ENCODE peak calls at places on chromosomes 3 and 15, in ten cellular contexts. P, V, X, N, R, E, G, B, I and H are unnamed samples.

GRCh38 chr15:89998141-89998661 is 2.9 kb upstream of the ZNF710 start:
- DNase-seq in X (no peak), B (peak), P (peak), E (no peak), N (peak), I (no peak), V (no peak), G (no peak), R (peak), H (peak)

GRCh38 chr15:74873756-74874424 is 725 bp upstream of the SCAMP2 start:
- DNase-seq in P (no peak), V (peak), N (no peak), E (no peak), I (no peak), B (peak), X (peak), R (peak), G (peak), H (no peak)

GRCh38 chr3:101567528-101568317 is 6.1 kb downstream of the TRMT10C start:
- DNase-seq in R (no peak), I (no peak), B (no peak), P (no peak), X (no peak), G (peak), V (peak), E (no peak), N (peak), H (peak)

GRCh38 chr3:2765002-2765579 is 345.1 kb downstream of the IL5RA start:
- DNase-seq in B (peak), I (no peak), V (no peak), X (peak), E (peak), P (no peak), N (no peak), R (peak), G (peak), H (no peak)

GRCh38 chr15:59746777-59747176 is 57.7 kb upstream of the BNIP2 start:
- DNase-seq in P (no peak), B (no peak), N (no peak), V (no peak), G (no peak), X (no peak), R (no peak), E (no peak), I (no peak), H (no peak)

GRCh38 chr15:93658026-93658790 is 569.2 kb upstream of the RGMA start:
- DNase-seq in N (no peak), E (no peak), G (no peak), B (no peak), V (no peak), P (no peak), R (no peak), I (no peak), X (no peak), H (no peak)

GRCh38 chr3:12796171-12797123 is at the start of gene CAND2:
- DNase-seq in G (no peak), X (peak), E (peak), B (peak), R (peak), V (peak), N (no peak), P (no peak), I (peak), H (peak)

GRCh38 chr3:127174715-127175140 is 18.2 kb upstream of the PRR23E start:
- DNase-seq in P (no peak), R (no peak), N (no peak), E (peak), V (no peak), G (no peak), B (no peak), X (no peak), I (no peak), H (no peak)

GRCh38 chr15:57183041-57183440 is 193.3 kb upstream of the CGNL1 start:
- DNase-seq in B (no peak), E (no peak), G (no peak), X (no peak), N (no peak), I (no peak), V (no peak), R (no peak), P (no peak), H (peak)

GRCh38 chr3:29267231-29267630 is 13.6 kb upstream of the RBMS3 start:
- DNase-seq in I (no peak), E (no peak), N (no peak), G (no peak), R (no peak), X (no peak), B (no peak), P (no peak), V (no peak), H (no peak)

GRCh38 chr3:192652731-192653130 is 74.6 kb downstream of the FGF12 start:
- DNase-seq in R (no peak), E (no peak), N (no peak), G (no peak), V (no peak), X (no peak), B (no peak), I (no peak), P (no peak), H (no peak)

GRCh38 chr15:58742424-58743160 is 6.9 kb downstream of the ADAM10 start:
- DNase-seq in B (no peak), N (peak), V (no peak), P (no peak), G (no peak), I (no peak), R (no peak), E (no peak), X (no peak), H (no peak)